ENCODE peak calls at places on chromosomes 6 and 20, in six cellular contexts. K is progenitor cell of endocrine pancreas, S is HFFc6, F is nephron progenitor cell, T is cardiac muscle cell, C is breast epithelium. D is an unnamed sample.

GRCh38 chr6:110357696-110358535 is at the start of gene METTL24:
- DNase-seq in K (peak), S (no peak), F (peak), T (peak), C (no peak), D (peak)

GRCh38 chr6:100281471-100281878 is 183.2 kb downstream of the SIM1 start:
- DNase-seq in K (peak), S (no peak), F (peak), T (peak), C (no peak), D (peak)

GRCh38 chr20:51360451-51361230 is 181.9 kb downstream of the NFATC2 start:
- DNase-seq in K (no peak), S (peak), F (no peak), T (no peak), C (no peak), D (no peak)

GRCh38 chr20:9079038-9079731 is 10.3 kb downstream of the PLCB4 start:
- DNase-seq in K (no peak), S (no peak), F (no peak), T (no peak), C (no peak), D (no peak)

GRCh38 chr6:20408851-20409250 is 7.2 kb downstream of the E2F3 start:
- DNase-seq in K (no peak), S (no peak), F (no peak), T (no peak), C (no peak), D (no peak)

GRCh38 chr6:8707956-8708772 is 272.8 kb upstream of the SLC35B3 start:
- DNase-seq in K (no peak), S (peak), F (no peak), T (peak), C (peak), D (no peak)

GRCh38 chr6:129490551-129491245 is 219.3 kb downstream of the ARHGAP18 start:
- DNase-seq in K (no peak), S (peak), F (no peak), T (no peak), C (peak), D (no peak)

GRCh38 chr20:32456869-32457421 is 98.8 kb downstream of the ASXL1 start:
- DNase-seq in K (peak), S (peak), F (peak), T (peak), C (no peak), D (peak)

GRCh38 chr6:136127856-136128255 is 122.3 kb downstream of the MTFR2 start:
- DNase-seq in K (no peak), S (no peak), F (no peak), T (peak), C (no peak), D (no peak)

GRCh38 chr6:152023613-152024012 is 216.1 kb downstream of the ESR1 start:
- DNase-seq in K (no peak), S (no peak), F (no peak), T (no peak), C (no peak), D (no peak)

GRCh38 chr20:48776306-48776705 is 51.5 kb downstream of the PREX1 start:
- DNase-seq in K (no peak), S (peak), F (no peak), T (no peak), C (no peak), D (no peak)

GRCh38 chr6:33613146-33613793 is 7.9 kb upstream of the ITPR3 start:
- DNase-seq in K (no peak), S (peak), F (no peak), T (no peak), C (no peak), D (no peak)

GRCh38 chr20:62568045-62568389 is 74.3 kb upstream of the SLCO4A1 start:
- DNase-seq in K (no peak), S (no peak), F (no peak), T (no peak), C (no peak), D (no peak)

GRCh38 chr6:7726416-7727149 is 684 bp downstream of the BMP6 start:
- DNase-seq in K (peak), S (no peak), F (peak), T (peak), C (no peak), D (peak)

GRCh38 chr6:40426341-40427066 is 160.7 kb downstream of the LRFN2 start:
- DNase-seq in K (no peak), S (no peak), F (no peak), T (no peak), C (no peak), D (no peak)

GRCh38 chr20:47500554-47500953 is 1.1 kb upstream of the NCOA3 start:
- DNase-seq in K (no peak), S (no peak), F (no peak), T (no peak), C (no peak), D (no peak)

GRCh38 chr6:52174118-52174517 is 12.1 kb upstream of the IL17A start:
- DNase-seq in K (no peak), S (no peak), F (no peak), T (no peak), C (no peak), D (no peak)

GRCh38 chr6:116511424-116512131 is at the start of gene CALHM5:
- DNase-seq in K (no peak), S (peak), F (no peak), T (peak), C (no peak), D (no peak)

GRCh38 chr20:18388860-18389259 is 78.0 kb downstream of the DZANK1 start:
- DNase-seq in K (no peak), S (peak), F (no peak), T (no peak), C (no peak), D (no peak)

GRCh38 chr6:13776602-13777001 is 37.8 kb downstream of the MCUR1 start:
- DNase-seq in K (no peak), S (no peak), F (no peak), T (no peak), C (no peak), D (no peak)

GRCh38 chr6:141264101-141264500 is 868.6 kb upstream of the GJE1 start:
- DNase-seq in K (no peak), S (no peak), F (no peak), T (no peak), C (no peak), D (no peak)

GRCh38 chr20:10508468-10509251 is 73.6 kb downstream of the SLX4IP start:
- DNase-seq in K (no peak), S (peak), F (peak), T (no peak), C (no peak), D (no peak)

GRCh38 chr6:170019259-170020040 is 268.0 kb downstream of the ERMARD start:
- DNase-seq in K (no peak), S (no peak), F (no peak), T (no peak), C (no peak), D (no peak)

GRCh38 chr6:43383021-43383667 is 13.7 kb upstream of the ZNF318 start:
- DNase-seq in K (no peak), S (peak), F (no peak), T (no peak), C (no peak), D (no peak)

GRCh38 chr20:46011631-46012482 is 3.1 kb downstream of the MMP9 start:
- DNase-seq in K (no peak), S (peak), F (peak), T (no peak), C (peak), D (no peak)
- TF ChIP-seq CTCF in K (peak), S (peak), F (peak), T (peak), C (no peak), D (peak)

GRCh38 chr6:12748411-12748810 is 31.8 kb downstream of the PHACTR1 start:
- DNase-seq in K (no peak), S (no peak), F (no peak), T (no peak), C (no peak), D (no peak)
- TF ChIP-seq CTCF in K (no peak), S (no peak), F (no peak), T (no peak), C (no peak), D (no peak)

DNA sequence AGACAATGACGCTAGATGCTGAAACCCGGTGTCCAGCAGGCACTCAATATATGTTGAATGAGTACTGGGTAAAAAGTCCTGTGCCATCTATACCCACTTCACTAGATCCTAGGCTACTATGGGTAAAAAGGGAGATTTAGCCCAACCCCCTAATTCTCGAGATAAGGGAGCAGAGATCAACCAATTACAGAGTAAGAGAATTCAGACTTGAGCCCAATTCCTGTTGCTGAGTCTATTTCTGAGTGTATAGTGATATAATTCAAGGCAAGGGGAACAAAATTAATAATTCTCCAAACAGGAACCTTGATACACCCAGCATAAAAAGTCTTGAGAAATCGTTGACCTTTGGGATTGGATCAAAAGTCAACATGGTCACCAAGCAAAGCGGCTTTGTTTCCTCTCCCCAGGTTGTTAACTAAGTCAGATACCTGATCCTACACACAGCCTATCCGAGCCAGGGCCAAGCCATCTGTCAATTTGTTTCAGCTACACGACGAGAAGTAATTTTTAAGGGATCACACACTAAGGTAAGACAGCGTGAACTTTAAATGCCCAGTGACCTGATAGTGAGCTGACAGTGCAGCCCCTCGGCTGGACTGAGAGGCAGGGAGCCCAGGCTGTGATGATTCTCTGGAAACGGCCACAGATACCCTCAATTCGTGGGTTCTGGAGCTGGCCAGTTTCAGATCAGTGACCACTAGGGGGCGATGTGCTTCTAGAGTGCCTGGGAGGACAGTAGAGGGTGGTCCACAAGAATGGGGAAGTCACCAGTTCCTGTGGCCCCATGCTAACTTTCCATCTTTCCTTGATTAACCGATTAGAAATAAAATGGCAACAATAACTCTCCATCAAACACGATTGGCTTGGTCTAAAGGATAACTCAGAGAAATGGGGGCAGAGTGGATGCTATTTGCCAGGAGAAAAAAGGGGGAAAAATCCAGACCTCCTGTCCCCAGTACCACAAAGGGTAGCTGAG is 46.2 kb downstream of the SLC22A23 start:
- DNase-seq in K (peak), S (peak), F (peak), T (peak), C (no peak), D (peak)
- TF ChIP-seq CTCF in K (peak), S (peak), F (peak), T (peak), C (peak), D (peak)

DNA sequence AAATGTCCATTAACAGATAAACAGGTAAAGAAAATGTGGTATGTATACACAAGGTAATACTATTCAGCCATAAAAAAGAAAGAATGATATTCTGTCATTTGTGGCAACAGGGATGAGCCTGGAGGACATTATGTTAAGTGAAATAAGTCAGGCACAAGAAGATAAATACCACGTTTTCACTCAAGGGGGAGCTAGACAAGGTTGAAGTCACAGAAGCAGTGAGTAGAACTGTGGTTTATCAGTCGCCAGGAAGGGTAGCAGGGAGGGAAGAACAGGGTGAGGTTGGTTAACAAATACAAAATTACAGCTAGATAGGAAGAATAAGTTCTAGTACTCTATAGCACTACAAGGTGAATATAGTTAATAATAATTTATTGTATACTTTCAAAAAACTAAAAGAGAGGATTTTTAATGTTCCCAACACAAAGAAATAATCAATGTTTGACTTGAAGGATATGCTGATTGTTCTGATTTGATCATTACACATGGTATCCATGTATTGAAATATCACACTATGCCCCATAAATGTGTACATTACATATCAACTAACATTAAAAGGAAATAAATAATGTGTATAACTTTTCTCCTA is 21.1 kb downstream of the RTN4IP1 start:
- DNase-seq in K (no peak), S (peak), F (no peak), T (peak), C (no peak), D (no peak)
- TF ChIP-seq CTCF in K (peak), S (peak), F (peak), T (peak), C (peak), D (peak)